ENCODE peak calls at places on chromosomes 16 and 17, in four cellular contexts. F is endothelial cell, T is heart right ventricle, R is T1000. Z is an unnamed sample.

GRCh38 chr17:17269926-17270773 is 10.9 kb downstream of the COPS3 start:
- DNase-seq in R (no peak), F (peak), T (no peak), Z (no peak)

GRCh38 chr17:57554826-57555635 is 190.1 kb downstream of the CCDC182 start:
- DNase-seq in F (no peak), R (no peak), T (no peak), Z (no peak)

GRCh38 chr17:6641374-6641818 is 536 bp downstream of the TXNDC17 start:
- DNase-seq in T (no peak), F (no peak), R (no peak), Z (no peak)

GRCh38 chr16:85619089-85619850 is 6.1 kb downstream of the GSE1 start:
- DNase-seq in F (no peak), T (no peak), R (no peak), Z (no peak)

GRCh38 chr16:48217708-48218107 is 26.4 kb upstream of the LONP2 start:
- DNase-seq in T (no peak), R (no peak), F (no peak), Z (no peak)

GRCh38 chr16:85894266-85894665 is 4.7 kb upstream of the IRF8 start:
- DNase-seq in R (no peak), F (no peak), T (no peak), Z (no peak)

GRCh38 chr16:23206986-23207385 is 24.4 kb downstream of the SCNN1G start:
- DNase-seq in F (no peak), T (no peak), R (no peak), Z (no peak)

GRCh38 chr16:55701442-55702319 is 45.9 kb downstream of the SLC6A2 start:
- DNase-seq in R (peak), F (peak), T (peak), Z (peak)

GRCh38 chr16:1206786-1207185 is 18.3 kb downstream of the TPSG1 start:
- DNase-seq in R (no peak), F (no peak), T (no peak), Z (no peak)

GRCh38 chr16:89103781-89104180 is 10.1 kb downstream of the ACSF3 start:
- DNase-seq in T (no peak), F (no peak), R (no peak), Z (no peak)

GRCh38 chr17:2705263-2705662 is 6.3 kb downstream of the CLUH start:
- DNase-seq in T (no peak), R (no peak), F (no peak), Z (no peak)

GRCh38 chr16:8675183-8676159 is 1.1 kb downstream of the ABAT start:
- DNase-seq in F (no peak), T (no peak), R (no peak), Z (peak)

GRCh38 chr17:48671697-48672171 is 45.6 kb upstream of the HOXB9 start:
- DNase-seq in F (peak), R (peak), T (peak), Z (peak)

GRCh38 chr16:66315210-66315825 is 51.2 kb upstream of the CDH5 start:
- DNase-seq in T (peak), R (peak), F (peak), Z (peak)

GRCh38 chr16:82070656-82071369 is 35.8 kb downstream of the HSD17B2 start:
- DNase-seq in T (no peak), R (peak), F (no peak), Z (no peak)

GRCh38 chr17:48374650-48375230 is 55.3 kb downstream of the SKAP1 start:
- DNase-seq in R (no peak), F (peak), T (no peak), Z (no peak)

GRCh38 chr17:77375917-77376651 is 235.3 kb downstream of the SEC14L1 start:
- DNase-seq in R (no peak), F (no peak), T (no peak), Z (peak)

GRCh38 chr16:24188143-24188542 is 68.0 kb upstream of the CACNG3 start:
- DNase-seq in R (no peak), T (no peak), F (no peak), Z (no peak)

GRCh38 chr16:21698169-21699032 is 34.6 kb downstream of the OTOA start:
- DNase-seq in T (no peak), F (no peak), R (no peak), Z (no peak)

GRCh38 chr17:66727634-66728570 is 107.0 kb upstream of the CACNG5 start:
- DNase-seq in F (peak), R (no peak), T (peak), Z (peak)

GRCh38 chr17:82256242-82256894 is 17.1 kb downstream of the CSNK1D start:
- DNase-seq in F (no peak), T (no peak), R (no peak), Z (no peak)

GRCh38 chr16:21523411-21524067 is 75.8 kb upstream of the METTL9 start:
- DNase-seq in F (no peak), T (no peak), R (no peak), Z (no peak)

Z was measured in testis.